ENCODE peak calls at places on chromosomes 7 and 10, in eight cellular contexts. W, X, E, K, Q, D, J and F are unnamed samples.

GRCh38 chr7:118152149-118152548 is 31.8 kb upstream of the LSM8 start:
- DNase-seq in W (no peak), X (no peak), E (no peak), K (no peak), Q (no peak), D (no peak), J (no peak), F (no peak)

GRCh38 chr7:97479740-97480290 is 252.1 kb upstream of the TAC1 start:
- DNase-seq in W (no peak), X (no peak), E (no peak), K (no peak), Q (no peak), D (no peak), J (no peak), F (no peak)

GRCh38 chr7:65475734-65476319 is 102.2 kb downstream of the ZNF92 start:
- DNase-seq in W (no peak), X (no peak), E (peak; percentile 7), K (no peak), Q (peak; percentile 3), D (no peak), J (no peak), F (no peak)

GRCh38 chr10:34743804-34744203 is 71.3 kb downstream of the PARD3 start:
- DNase-seq in W (no peak), X (peak; percentile 54), E (no peak), K (peak; percentile 63), Q (no peak), D (peak; percentile 40), J (peak; percentile 34), F (peak; percentile 84)

GRCh38 chr10:74213571-74214162 is 62.6 kb downstream of the ADK start:
- DNase-seq in W (peak; percentile 68), X (peak; percentile 27), E (peak; percentile 56), K (no peak), Q (peak; percentile 68), D (no peak), J (peak; percentile 65), F (no peak)

GRCh38 chr10:79149662-79150443 is 81.1 kb downstream of the ZMIZ1 start:
- DNase-seq in W (peak; percentile 91), X (peak; percentile 90), E (peak; percentile 26), K (peak; percentile 88), Q (peak; percentile 75), D (peak; percentile 90), J (peak; percentile 89), F (peak; percentile 76)

GRCh38 chr7:134740364-134740763 is 39.1 kb upstream of the CALD1 start:
- DNase-seq in W (no peak), X (no peak), E (no peak), K (no peak), Q (no peak), D (no peak), J (no peak), F (no peak)

GRCh38 chr10:74977913-74978847 is 133.3 kb upstream of the SAMD8 start:
- DNase-seq in W (no peak), X (no peak), E (peak; percentile 9), K (no peak), Q (no peak), D (no peak), J (no peak), F (no peak)

GRCh38 chr10:109591631-109592030 is 331.7 kb downstream of the XPNPEP1 start:
- DNase-seq in W (no peak), X (no peak), E (no peak), K (no peak), Q (no peak), D (no peak), J (no peak), F (no peak)

GRCh38 chr7:107838024-107838423 is 35.0 kb upstream of the SLC26A3 start:
- DNase-seq in W (no peak), X (no peak), E (no peak), K (no peak), Q (no peak), D (no peak), J (no peak), F (no peak)

GRCh38 chr10:45198596-45199379 is 116.6 kb downstream of the OR13A1 start:
- DNase-seq in W (no peak), X (no peak), E (no peak), K (no peak), Q (no peak), D (peak; percentile 9), J (no peak), F (no peak)

GRCh38 chr10:35089641-35090161 is 440 bp downstream of the CUL2 start:
- DNase-seq in W (peak; percentile 13), X (no peak), E (no peak), K (no peak), Q (peak; percentile 34), D (no peak), J (peak; percentile 53), F (peak; percentile 2)

GRCh38 chr7:36962367-36962766 is 238.1 kb upstream of the AOAH start:
- DNase-seq in W (no peak), X (no peak), E (no peak), K (no peak), Q (no peak), D (no peak), J (no peak), F (no peak)

GRCh38 chr7:36960105-36960504 is 235.8 kb upstream of the AOAH start:
- DNase-seq in W (no peak), X (no peak), E (no peak), K (no peak), Q (no peak), D (no peak), J (no peak), F (no peak)

GRCh38 chr7:36964297-36964696 is 240.0 kb upstream of the AOAH start:
- DNase-seq in W (no peak), X (no peak), E (no peak), K (no peak), Q (no peak), D (no peak), J (no peak), F (no peak)

GRCh38 chr7:36961097-36961496 is 236.8 kb upstream of the AOAH start:
- DNase-seq in W (no peak), X (no peak), E (no peak), K (no peak), Q (no peak), D (no peak), J (no peak), F (no peak)

DNA sequence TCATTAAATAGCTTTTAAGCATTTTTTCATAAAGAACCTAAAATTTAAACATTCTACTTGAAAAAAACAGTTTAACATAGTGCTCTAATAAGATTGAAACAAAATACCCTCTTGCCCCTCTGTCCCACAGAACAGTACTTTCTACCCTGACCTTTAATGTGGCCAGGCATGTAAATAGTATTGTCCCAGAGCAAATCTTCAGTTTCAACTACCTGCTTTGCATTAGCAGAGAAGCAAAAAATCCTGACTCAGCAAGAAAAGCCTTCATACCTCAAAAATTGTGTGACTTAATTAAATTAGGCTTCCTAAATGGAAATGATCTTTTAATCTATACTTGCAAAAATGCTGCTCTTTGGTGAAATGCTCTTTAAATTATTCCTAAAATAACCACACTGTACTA is 237.4 kb upstream of the AOAH start:
- DNase-seq in W (no peak), X (no peak), E (no peak), K (no peak), Q (no peak), D (no peak), J (no peak), F (no peak)
- H3K4me3 ChIP-seq in W (no peak overlapping the region), X (no peak overlapping the region), E (no peak overlapping the region), K (no peak overlapping the region), Q (no peak overlapping the region), D (no peak overlapping the region), J (no peak overlapping the region), F (no peak overlapping the region)

DNA sequence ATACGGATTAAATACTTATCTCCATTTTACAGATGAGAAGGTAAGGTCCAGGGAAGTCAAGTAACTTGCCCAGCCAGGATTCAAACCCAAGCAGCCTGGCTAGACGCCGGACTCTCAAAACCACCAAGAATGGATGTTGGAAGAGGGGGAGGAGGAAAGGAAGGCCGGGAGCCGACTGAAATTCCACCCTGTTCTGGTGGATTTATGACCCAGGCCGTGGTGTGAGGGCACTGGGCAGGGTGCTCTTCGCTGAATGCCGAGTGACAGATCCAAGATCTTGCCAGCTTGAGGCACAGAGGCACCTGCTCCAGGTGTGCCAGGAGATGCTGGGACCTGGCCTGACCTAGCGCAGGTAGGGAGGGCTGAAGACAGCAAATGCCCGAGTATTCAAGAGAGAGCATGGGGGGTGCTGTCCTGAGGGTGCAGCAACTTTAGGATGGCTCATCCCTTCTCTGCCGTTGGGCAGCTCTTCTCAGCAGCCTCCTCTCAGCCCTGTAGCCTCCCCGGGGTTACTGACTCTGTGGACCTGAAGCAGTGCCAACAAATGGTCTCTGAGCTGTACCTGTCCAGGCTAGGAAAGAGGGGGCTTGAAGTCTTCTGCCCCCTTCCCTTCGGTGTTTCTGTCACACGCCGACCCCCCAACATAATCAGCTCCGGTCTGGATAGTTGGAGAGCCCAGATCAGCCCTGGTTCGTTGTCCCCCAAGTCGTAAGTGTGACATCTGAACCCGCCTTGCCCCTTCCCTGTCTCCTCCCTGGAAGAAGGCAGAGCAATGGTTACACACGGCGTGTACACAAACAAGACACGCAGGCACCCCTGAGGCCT is 713 bp downstream of the LOXL4 start:
- DNase-seq in W (no peak), X (no peak), E (no peak), K (no peak), Q (no peak), D (no peak), J (no peak), F (no peak)
- H3K4me3 ChIP-seq in W (peak overlapping the region; percentile 48), X (peak overlapping the region; percentile 70), E (peak overlapping the region; percentile 27), K (peak overlapping the region; percentile 63), Q (no peak overlapping the region), D (no peak overlapping the region), J (peak overlapping the region; percentile 54), F (peak overlapping the region; percentile 43)

GRCh38 chr10:117217196-117217761 is 20.0 kb downstream of the KCNK18 start:
- DNase-seq in W (peak; percentile 36), X (no peak), E (peak; percentile 9), K (no peak), Q (peak; percentile 6), D (no peak), J (no peak), F (no peak)

GRCh38 chr10:117215079-117215478 is 17.8 kb downstream of the KCNK18 start:
- DNase-seq in W (no peak), X (no peak), E (no peak), K (no peak), Q (no peak), D (no peak), J (no peak), F (no peak)

GRCh38 chr10:117218654-117219053 is 21.4 kb downstream of the KCNK18 start:
- DNase-seq in W (no peak), X (no peak), E (no peak), K (no peak), Q (no peak), D (no peak), J (no peak), F (no peak)

GRCh38 chr10:117216028-117216427 is 18.7 kb downstream of the KCNK18 start:
- DNase-seq in W (no peak), X (no peak), E (no peak), K (no peak), Q (no peak), D (no peak), J (no peak), F (no peak)

GRCh38 chr10:117216611-117217195 is 19.4 kb downstream of the KCNK18 start:
- DNase-seq in W (peak; percentile 84), X (peak; percentile 50), E (peak; percentile 73), K (peak; percentile 66), Q (peak; percentile 73), D (peak; percentile 69), J (peak; percentile 63), F (no peak)
- H3K4me3 ChIP-seq in W (peak overlapping the region; percentile 63), X (peak overlapping the region; percentile 74), E (peak overlapping the region; percentile 55), K (peak overlapping the region; percentile 57), Q (peak overlapping the region; percentile 28), D (no peak overlapping the region), J (peak overlapping the region; percentile 64), F (peak overlapping the region; percentile 32)

DNA sequence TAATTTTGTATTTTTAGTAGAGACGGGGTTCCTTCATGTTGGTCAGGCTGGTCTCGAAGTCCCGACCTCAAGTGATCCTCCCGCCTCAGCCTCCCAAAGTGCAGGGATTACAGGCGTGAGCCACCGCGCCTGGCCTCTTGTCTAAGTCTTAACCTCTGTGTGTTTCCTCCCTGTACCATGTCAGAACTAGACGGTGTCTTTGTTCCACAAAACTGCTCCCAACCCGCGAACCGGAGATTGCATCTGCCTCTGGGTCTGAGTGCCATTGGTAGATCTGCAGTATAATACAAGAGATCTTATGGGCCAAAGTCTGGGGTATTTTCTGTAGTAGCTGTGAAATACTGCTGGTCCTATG is 1.3 kb upstream of the EEF1AKMT2 start:
- DNase-seq in W (no peak), X (no peak), E (no peak), K (no peak), Q (no peak), D (no peak), J (no peak), F (no peak)
- H3K4me3 ChIP-seq in W (peak overlapping the region; percentile 93), X (no peak overlapping the region), E (no peak overlapping the region), K (peak overlapping the region; percentile 93), Q (no peak overlapping the region), D (no peak overlapping the region), J (no peak overlapping the region), F (no peak overlapping the region)